ENCODE peak calls at places on chromosomes 3 and 15, in eight cellular contexts. X, S, A, U, W, R, I and C are unnamed samples.

GRCh38 chr15:100910119-100910518 is 9.0 kb upstream of the LRRK1 start:
- DNase-seq in A (no peak), S (no peak), R (peak; percentile 23), U (no peak), W (no peak), I (no peak), X (no peak), C (no peak)

GRCh38 chr15:23687143-23687470 is at the start of gene NDN:
- DNase-seq in I (no peak), R (peak; percentile 83), U (no peak), S (peak; percentile 67), A (no peak), W (no peak), X (peak; percentile 57), C (peak; percentile 45)

GRCh38 chr3:157070600-157070999 is 89.3 kb downstream of the CCNL1 start:
- DNase-seq in U (no peak), A (no peak), I (no peak), X (no peak), W (no peak), R (no peak), S (no peak), C (no peak)

GRCh38 chr15:27672537-27672936 is 426.6 kb downstream of the OCA2 start:
- DNase-seq in R (no peak), W (no peak), X (no peak), U (no peak), S (no peak), A (no peak), I (no peak), C (no peak)

GRCh38 chr3:61947456-61947855 is 386.1 kb downstream of the PTPRG start:
- DNase-seq in X (no peak), S (no peak), I (no peak), A (no peak), R (no peak), U (no peak), W (peak; percentile 62), C (no peak)

GRCh38 chr3:43689766-43690399 is 855 bp upstream of the ABHD5 start:
- DNase-seq in S (no peak), A (no peak), R (no peak), X (no peak), I (no peak), W (no peak), U (no peak), C (peak; percentile 26)

GRCh38 chr3:13704174-13704573 is 155.2 kb downstream of the FBLN2 start:
- DNase-seq in S (no peak), W (no peak), I (peak; percentile 8), U (no peak), X (no peak), A (no peak), R (no peak), C (no peak)

GRCh38 chr15:85639752-85640381 is 154.9 kb downstream of the KLHL25 start:
- DNase-seq in X (no peak), U (no peak), R (no peak), I (no peak), A (no peak), S (no peak), W (no peak), C (no peak)

GRCh38 chr3:184687363-184688049 is 24.4 kb downstream of the MAGEF1 start:
- DNase-seq in S (peak; percentile 80), W (peak; percentile 93), R (peak; percentile 83), X (no peak), U (no peak), A (no peak), I (peak; percentile 56), C (peak; percentile 49)